ENCODE peak calls at places on chromosomes 13 and 19, in four cellular contexts. P is H1, L is GM12878, H is K562. W is an unnamed sample.
A peak's percentile ranks its signal among the peaks of the same experiment; 100 is the strongest.

GRCh38 chr13:111952814-111953213 is 114.1 kb upstream of the SOX1 start:
- DNase-seq in H (no peak), P (peak; percentile 32), L (no peak), W (no peak)

GRCh38 chr13:113653264-113654174 is 4.5 kb downstream of the ATP4B start:
- DNase-seq in L (no peak), H (peak; percentile 18), P (no peak), W (no peak)

GRCh38 chr13:99218969-99219368 is 18.3 kb downstream of the UBAC2 start:
- DNase-seq in H (no peak), L (peak; percentile 62), P (no peak), W (no peak)

GRCh38 chr19:8334458-8335342 is 8.4 kb downstream of the KANK3 start:
- DNase-seq in P (peak; percentile 83), H (peak; percentile 77), L (no peak), W (peak; percentile 27)

GRCh38 chr13:114037674-114038073 is 63.8 kb upstream of the C13orf46 start:
- DNase-seq in H (no peak), P (no peak), L (no peak), W (no peak)

GRCh38 chr19:18280247-18281081 is 958 bp downstream of the JUND start:
- DNase-seq in P (peak; percentile 76), L (no peak), H (peak; percentile 88), W (peak; percentile 52)

GRCh38 chr13:113421673-113422270 is 31.5 kb downstream of the ADPRHL1 start:
- DNase-seq in L (no peak), H (no peak), P (no peak), W (no peak)

GRCh38 chr13:99960663-99961440 is 10.7 kb downstream of the ZIC5 start:
- DNase-seq in L (no peak), H (no peak), P (no peak), W (no peak)

GRCh38 chr19:55369651-55370304 is 485 bp downstream of the IL11 start:
- DNase-seq in P (peak; percentile 87), H (peak; percentile 91), L (no peak), W (no peak)

GRCh38 chr13:43653980-43654379 is 132.8 kb downstream of the ENOX1 start:
- DNase-seq in H (no peak), P (no peak), L (no peak), W (no peak)

GRCh38 chr19:34269489-34269888 is 15.1 kb downstream of the GARRE1 start:
- DNase-seq in H (no peak), P (no peak), L (no peak), W (no peak)

GRCh38 chr19:46610851-46611770 is 10.0 kb downstream of the CALM3 start:
- DNase-seq in P (no peak), H (no peak), L (no peak), W (no peak)

GRCh38 chr19:33251076-33251475 is 25.4 kb upstream of the SLC7A10 start:
- DNase-seq in H (no peak), P (no peak), L (no peak), W (no peak)

GRCh38 chr13:101416181-101417042 is at the start of gene NALCN:
- DNase-seq in H (no peak), P (peak; percentile 68), L (no peak), W (no peak)

GRCh38 chr19:15248106-15248505 is 15.9 kb upstream of the EPHX3 start:
- DNase-seq in H (no peak), P (no peak), L (no peak), W (no peak)

GRCh38 chr19:17333611-17334413 is 843 bp downstream of the ANO8 start:
- DNase-seq in L (peak; percentile 16), H (peak; percentile 69), P (peak; percentile 71), W (no peak)

GRCh38 chr19:10315335-10316214 is at the start of gene FDX2:
- DNase-seq in H (peak; percentile 91), L (peak; percentile 51), P (peak; percentile 97), W (peak; percentile 83)
- TF ChIP-seq HDAC6 in H (no peak), L (no peak), P (no peak), W (no peak)

GRCh38 chr13:24985102-24985501 is 110.8 kb upstream of the PABPC3 start:
- DNase-seq in L (no peak), H (no peak), P (no peak), W (no peak)
- TF ChIP-seq CTCF in L (no peak), H (peak; percentile 56), P (peak; percentile 62), W (no peak)

DNA sequence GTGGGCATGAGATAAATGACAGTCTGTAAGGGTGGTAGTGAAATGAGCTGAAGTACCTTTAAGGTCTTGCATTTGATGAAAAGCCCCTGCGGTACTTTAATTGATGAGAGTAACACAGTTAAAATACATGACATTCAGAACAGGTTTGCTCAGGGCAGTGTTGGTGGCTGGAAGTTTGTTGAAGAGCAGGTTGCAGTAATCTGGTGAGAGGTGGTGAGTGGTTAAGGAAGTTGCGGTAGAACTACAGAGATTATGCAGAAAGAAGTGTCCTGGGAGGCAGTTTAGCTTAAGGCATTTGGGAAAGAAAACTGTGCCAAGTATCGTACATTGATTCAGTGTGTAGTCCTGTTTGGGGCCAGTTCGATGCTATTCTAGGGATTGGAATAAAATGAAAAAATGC is 42.6 kb downstream of the SLAIN1 start:
- DNase-seq in L (no peak), P (no peak), H (no peak), W (no peak)
- TF ChIP-seq HDAC6 in L (no peak), P (no peak), H (no peak), W (no peak)

DNA sequence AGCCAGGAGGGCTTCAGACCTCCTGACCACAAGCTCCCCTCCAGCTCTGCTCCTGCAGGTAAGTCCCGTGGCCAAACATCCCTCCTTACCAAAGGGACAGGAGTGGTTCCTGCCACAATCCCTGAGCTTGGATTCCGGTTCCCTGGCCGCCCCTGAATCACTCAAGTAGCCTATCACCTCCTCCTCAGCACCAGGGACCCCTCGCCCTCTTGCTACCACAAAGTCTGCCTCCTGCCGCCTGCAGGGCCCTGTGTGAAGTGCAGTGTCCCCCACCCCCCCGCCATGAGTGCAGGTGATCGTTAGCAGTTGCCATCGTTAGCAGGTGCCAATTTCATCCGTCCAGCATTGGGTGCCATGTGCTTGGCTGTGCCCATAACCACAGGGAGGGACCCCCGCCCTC is 40.8 kb upstream of the RANBP3 start:
- DNase-seq in P (peak; percentile 69), L (no peak), H (peak; percentile 69), W (no peak)
- TF ChIP-seq CTCF in P (peak; percentile 75), L (no peak), H (peak; percentile 75), W (peak; percentile 63)

DNA sequence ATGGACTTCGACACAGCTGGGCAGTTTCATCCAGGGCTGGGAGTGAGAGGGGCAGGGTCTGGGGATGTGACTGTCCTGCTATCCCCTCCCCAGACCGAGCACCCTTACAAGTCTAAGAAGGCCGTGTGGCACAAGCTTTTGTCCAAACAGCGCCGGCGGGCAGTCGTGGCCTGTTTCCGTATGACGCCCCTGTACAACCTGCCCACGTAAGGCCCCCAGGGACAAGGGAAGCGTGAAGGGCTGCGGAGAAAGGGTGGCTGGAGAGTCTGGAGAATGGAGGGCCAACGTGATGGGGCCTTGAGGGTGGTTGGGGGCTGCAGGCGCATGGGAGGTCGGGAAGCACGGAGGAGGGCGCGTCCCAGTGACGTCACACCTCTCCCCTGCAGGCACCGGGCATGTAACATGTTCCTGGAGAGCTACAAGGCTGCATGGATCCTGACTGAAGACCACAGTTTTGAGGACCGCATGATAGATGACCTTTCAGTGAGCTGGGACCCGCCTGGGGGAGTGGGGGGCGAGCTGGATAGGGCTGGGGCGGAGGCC is 89.5 kb downstream of the MAP4K1 start:
- DNase-seq in P (no peak), L (no peak), H (no peak), W (no peak)
- TF ChIP-seq HDAC6 in P (no peak), L (no peak), H (no peak), W (no peak)

W was measured in HepG2.